ENCODE peak calls at places on chromosomes 16 and 17, in five cellular contexts. O, A, S, Z and X are unnamed samples.

GRCh38 chr17:35540589-35541404 is 3.3 kb upstream of the SLFN12L start:
- DNase-seq in S (no peak), A (peak), Z (no peak), O (no peak), X (peak)

GRCh38 chr16:4561565-4561964 is 5.4 kb downstream of the C16orf96 start:
- DNase-seq in A (no peak), O (no peak), Z (no peak), S (no peak), X (no peak)

GRCh38 chr16:3858809-3859208 is 21.7 kb downstream of the CREBBP start:
- DNase-seq in S (no peak), O (no peak), Z (no peak), A (no peak), X (no peak)

GRCh38 chr16:85151603-85152413 is 39.5 kb upstream of the CIBAR2 start:
- DNase-seq in S (no peak), Z (peak), A (no peak), O (no peak), X (peak)

GRCh38 chr17:46979023-46979870 is at the start of gene RPRML:
- DNase-seq in A (peak), S (peak), Z (peak), O (peak), X (peak)

GRCh38 chr17:64297467-64298088 is 34.5 kb upstream of the TEX2 start:
- DNase-seq in O (no peak), A (no peak), S (no peak), Z (no peak), X (no peak)

GRCh38 chr16:88466175-88466862 is 13.2 kb downstream of the ZFPM1 start:
- DNase-seq in A (no peak), Z (no peak), O (no peak), S (no peak), X (peak)

GRCh38 chr16:716250-716607 is 1.3 kb downstream of the METRN start:
- DNase-seq in S (peak), O (peak), A (no peak), Z (peak), X (no peak)

GRCh38 chr17:34885076-34885475 is 76.2 kb downstream of the CCT6B start:
- DNase-seq in O (no peak), S (no peak), Z (no peak), A (no peak), X (no peak)

GRCh38 chr17:68682913-68683312 is 81.7 kb upstream of the FAM20A start:
- DNase-seq in Z (no peak), O (no peak), S (no peak), A (no peak), X (no peak)

DNA sequence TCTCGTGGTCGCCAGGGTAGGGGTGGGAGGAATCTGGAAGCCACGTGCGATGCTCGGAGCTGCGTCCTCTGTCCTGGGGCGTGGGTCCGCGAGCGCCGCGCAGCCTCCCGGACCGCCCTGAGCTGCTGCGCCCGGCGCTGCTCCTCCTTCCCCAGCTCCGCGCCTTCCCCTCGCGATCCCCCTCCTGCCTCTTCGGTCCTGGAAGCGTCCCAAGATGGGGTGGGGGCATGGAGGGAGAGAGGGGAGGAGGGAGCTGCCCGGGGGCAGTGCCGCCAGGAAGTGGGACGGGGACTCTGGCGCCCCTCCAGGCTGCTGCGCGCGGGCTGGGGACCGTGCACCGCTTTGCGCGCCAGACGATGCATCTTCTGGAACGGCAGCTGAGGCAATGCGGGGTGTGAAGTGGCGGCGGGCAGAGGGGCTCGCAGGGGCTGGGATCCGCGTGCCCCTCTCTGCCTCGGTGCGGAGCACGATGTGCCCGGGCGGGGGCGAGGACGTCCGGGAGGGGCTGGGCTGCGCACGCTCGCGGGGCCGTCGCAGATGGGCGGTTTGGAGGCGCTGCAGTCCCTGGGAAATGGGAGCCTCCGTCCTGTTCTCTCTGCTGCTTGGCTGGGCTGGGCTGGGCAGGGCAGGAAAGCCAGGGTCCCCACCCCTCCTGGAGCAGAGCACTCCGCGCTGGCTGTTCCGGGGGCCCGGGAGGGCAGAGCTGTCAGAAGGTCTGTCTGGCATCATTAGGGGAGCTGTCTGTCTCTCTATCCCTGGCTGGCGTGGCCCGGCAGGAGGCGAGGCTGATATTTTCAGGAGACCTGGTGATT is 388.0 kb downstream of the SEC14L1 start:
- DNase-seq in S (peak), A (no peak), O (peak), Z (no peak), X (peak)
- TF ChIP-seq CTCF in S (no peak), A (no peak), O (peak), Z (no peak), X (peak)

GRCh38 chr17:20103454-20104448 is 94.6 kb downstream of the SPECC1 start:
- DNase-seq in S (no peak), Z (no peak), A (no peak), O (no peak), X (no peak)

GRCh38 chr17:20111538-20111937 is 102.4 kb downstream of the SPECC1 start:
- DNase-seq in A (no peak), O (no peak), Z (no peak), S (no peak), X (no peak)

GRCh38 chr17:20109121-20109520 is 100.0 kb downstream of the SPECC1 start:
- DNase-seq in O (no peak), S (no peak), Z (no peak), A (no peak), X (no peak)

GRCh38 chr17:20105539-20106291 is 96.6 kb downstream of the SPECC1 start:
- DNase-seq in O (no peak), Z (no peak), S (no peak), A (no peak), X (no peak)
- TF ChIP-seq CTCF in O (no peak), Z (no peak), S (no peak), A (no peak), X (no peak)

DNA sequence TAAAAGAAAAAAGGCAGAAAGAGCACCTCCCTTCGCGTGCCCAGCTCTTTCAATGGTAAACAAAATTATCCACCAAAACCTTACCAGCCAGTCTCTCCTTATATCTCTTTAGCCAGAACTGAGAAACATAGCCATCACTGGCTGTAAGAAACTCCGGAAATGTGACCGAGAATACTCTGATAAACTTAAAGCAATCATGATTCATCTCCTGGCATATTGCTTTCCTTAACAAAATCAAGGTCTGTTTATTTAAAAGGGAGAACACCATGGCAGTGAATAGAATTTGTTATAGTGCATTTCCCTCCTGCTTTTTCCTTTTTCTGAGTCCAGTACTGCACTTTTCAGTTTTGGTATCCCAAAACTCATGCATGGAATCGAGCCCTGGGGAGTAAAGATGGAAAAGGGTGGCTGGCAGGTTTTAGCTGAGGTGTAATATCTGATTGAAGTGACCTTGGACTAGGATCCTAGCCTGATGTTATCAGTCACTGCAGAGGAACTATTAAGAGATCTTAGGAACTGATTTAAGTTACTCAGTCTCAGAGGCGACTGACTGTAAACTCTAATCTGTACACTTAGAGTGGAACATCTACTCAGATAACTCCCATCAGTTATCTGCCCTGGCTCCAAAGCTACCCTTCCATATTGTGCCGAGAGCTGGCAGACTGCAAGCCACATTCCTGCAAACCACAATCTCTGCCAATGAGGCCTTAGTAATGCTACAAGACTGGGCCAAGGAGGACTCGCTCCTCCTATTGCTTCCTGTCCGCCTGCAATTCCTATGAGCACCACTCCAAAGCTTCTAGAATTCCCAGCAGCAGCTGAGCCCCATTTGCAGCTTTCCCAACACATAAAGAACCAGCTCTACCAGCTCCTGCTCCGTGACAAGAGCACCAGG is 7.4 kb upstream of the COX10 start:
- DNase-seq in S (no peak), Z (no peak), O (no peak), A (no peak), X (no peak)
- TF ChIP-seq CTCF in S (peak), Z (no peak), O (no peak), A (no peak), X (no peak)

GRCh38 chr17:37368577-37368976 is 7.2 kb upstream of the C17orf78 start:
- DNase-seq in O (no peak), S (no peak), A (no peak), Z (no peak), X (no peak)
- TF ChIP-seq CTCF in O (no peak), S (no peak), A (no peak), Z (no peak), X (no peak)

DNA sequence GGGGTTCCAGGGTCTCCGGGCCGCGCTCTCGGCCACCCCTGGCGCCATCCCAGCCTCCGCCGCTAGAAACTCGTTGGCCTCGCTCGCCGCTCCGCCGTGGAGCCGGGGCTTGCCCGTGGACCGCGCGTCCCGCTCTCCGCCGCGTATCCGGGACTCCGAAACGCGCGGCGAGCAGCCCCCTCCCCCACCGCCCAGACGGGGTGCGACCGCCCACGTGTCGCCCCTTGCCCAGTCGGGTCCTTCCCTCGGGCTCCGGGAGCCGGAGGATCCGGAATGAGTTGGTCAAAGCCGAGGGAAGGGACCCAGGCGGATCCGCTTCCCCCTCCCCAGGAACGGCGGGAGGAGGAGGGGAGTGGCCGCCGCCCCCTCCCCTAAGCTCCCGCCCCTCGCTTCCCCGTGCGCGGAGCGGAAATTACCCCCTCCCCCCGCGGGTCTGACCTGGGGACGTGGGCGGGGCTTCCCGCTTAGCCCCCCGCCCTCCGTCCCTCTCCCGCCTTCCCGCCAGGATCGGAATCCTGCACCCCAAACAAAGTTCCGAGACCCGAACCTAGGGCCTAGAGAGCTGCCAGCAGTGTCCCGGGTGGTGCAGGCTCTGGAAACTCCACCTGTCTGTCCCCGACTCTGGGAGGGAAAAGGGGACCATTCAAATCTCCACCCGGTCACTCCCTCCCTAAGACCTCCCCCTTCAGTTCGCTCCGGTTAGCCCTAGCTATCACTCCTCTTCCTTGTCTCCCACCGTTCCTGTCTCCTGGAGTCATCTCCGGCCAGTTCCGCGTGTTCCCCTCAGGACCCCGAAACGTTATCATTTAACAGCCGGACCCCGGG is 1.1 kb upstream of the IGF2BP1 start:
- DNase-seq in Z (no peak), O (peak), A (no peak), S (peak), X (no peak)
- TF ChIP-seq CTCF in Z (no peak), O (no peak), A (no peak), S (no peak), X (no peak)